ENCODE peak calls at places on chromosomes 7 and 10, in four cellular contexts. Y is AG10803, J is AG04450, S is left ventricle myocardium superior. K is an unnamed sample.

GRCh38 chr10:28922861-28923260 is 245.5 kb downstream of the BAMBI start:
- DNase-seq in S (no peak), J (no peak), Y (no peak), K (no peak)

GRCh38 chr10:68153473-68154210 is 44.4 kb downstream of the MYPN start:
- DNase-seq in J (peak; percentile 88), Y (peak; percentile 99), S (no peak), K (peak; percentile 72)

GRCh38 chr10:7471720-7472367 is 61.0 kb upstream of the SFMBT2 start:
- DNase-seq in S (no peak), J (no peak), Y (no peak), K (no peak)

GRCh38 chr7:99563650-99564049 is 5.2 kb downstream of the ZNF655 start:
- DNase-seq in J (peak; percentile 26), S (no peak), Y (peak; percentile 91), K (no peak)

GRCh38 chr7:77570330-77571011 is 33.4 kb downstream of the PTPN12 start:
- DNase-seq in S (no peak), J (peak; percentile 2), Y (peak; percentile 92), K (no peak)

GRCh38 chr7:92836489-92837213 is at the start of gene CDK6:
- DNase-seq in S (peak; percentile 74), J (no peak), Y (peak; percentile 68), K (peak; percentile 78)

GRCh38 chr10:60944159-60944909 is at the start of gene RHOBTB1:
- DNase-seq in J (no peak), Y (peak; percentile 86), S (peak; percentile 90), K (peak; percentile 93)

GRCh38 chr7:72674394-72674793 is 153.6 kb downstream of the TYW1B start:
- DNase-seq in S (no peak), J (no peak), Y (no peak), K (no peak)

GRCh38 chr7:50751136-50751535 is 31.6 kb downstream of the GRB10 start:
- DNase-seq in Y (no peak), J (no peak), S (no peak), K (no peak)

GRCh38 chr7:120842131-120842621 is 15.8 kb downstream of the TSPAN12 start:
- DNase-seq in J (no peak), S (no peak), Y (no peak), K (no peak)

GRCh38 chr7:27661776-27662489 is 750 bp downstream of the HIBADH start:
- DNase-seq in S (no peak), Y (peak; percentile 18), J (no peak), K (peak; percentile 73)

GRCh38 chr7:35905555-35905954 is 104.7 kb downstream of the SEPTIN7 start:
- DNase-seq in J (no peak), Y (peak; percentile 10), S (no peak), K (no peak)

GRCh38 chr10:59713196-59713821 is 3.7 kb upstream of the SLC16A9 start:
- DNase-seq in J (no peak), Y (no peak), S (no peak), K (no peak)